ENCODE peak calls at places on chromosome 4, in six cellular contexts. One of them, this sample, is unnamed.

GRCh38 chr4:88697113-88697512 is 516 bp downstream of the NAP1L5 start:
- DNase-seq in breast epithelium: no peak
- DNase-seq in GM12891: no peak
- DNase-seq in NB4: peak
- DNase-seq in right lobe of liver: no peak
- DNase-seq in A549: no peak
- DNase-seq in this sample: no peak

GRCh38 chr4:144734522-144734921 is 88.6 kb downstream of the HHIP start:
- DNase-seq in breast epithelium: no peak
- DNase-seq in GM12891: no peak
- DNase-seq in NB4: no peak
- DNase-seq in right lobe of liver: no peak
- DNase-seq in A549: no peak
- DNase-seq in this sample: peak

GRCh38 chr4:158008551-158009218 is 164.1 kb downstream of the GASK1B start:
- DNase-seq in breast epithelium: no peak
- DNase-seq in GM12891: no peak
- DNase-seq in NB4: no peak
- DNase-seq in right lobe of liver: no peak
- DNase-seq in A549: no peak
- DNase-seq in this sample: no peak

GRCh38 chr4:4226606-4227438 is at the start of gene OTOP1:
- DNase-seq in breast epithelium: no peak
- DNase-seq in GM12891: no peak
- DNase-seq in NB4: no peak
- DNase-seq in right lobe of liver: no peak
- DNase-seq in A549: no peak
- DNase-seq in this sample: no peak

GRCh38 chr4:153126137-153126536 is 78.1 kb upstream of the TRIM2 start:
- DNase-seq in breast epithelium: no peak
- DNase-seq in GM12891: no peak
- DNase-seq in NB4: no peak
- DNase-seq in right lobe of liver: no peak
- DNase-seq in A549: no peak
- DNase-seq in this sample: no peak

GRCh38 chr4:74039065-74039763 is 725 bp upstream of the CXCL3 start:
- DNase-seq in breast epithelium: no peak
- DNase-seq in GM12891: no peak
- DNase-seq in NB4: peak
- DNase-seq in right lobe of liver: no peak
- DNase-seq in A549: no peak
- DNase-seq in this sample: no peak

GRCh38 chr4:68895561-68896198 is 55.9 kb downstream of the UGT2A3 start:
- DNase-seq in breast epithelium: no peak
- DNase-seq in GM12891: no peak
- DNase-seq in NB4: no peak
- DNase-seq in right lobe of liver: no peak
- DNase-seq in A549: peak
- DNase-seq in this sample: no peak

GRCh38 chr4:1305261-1305711 is 15.6 kb downstream of the MAEA start:
- DNase-seq in breast epithelium: no peak
- DNase-seq in GM12891: no peak
- DNase-seq in NB4: no peak
- DNase-seq in right lobe of liver: no peak
- DNase-seq in A549: no peak
- DNase-seq in this sample: no peak

GRCh38 chr4:57191523-57192034 is 81.4 kb upstream of the IGFBP7 start:
- DNase-seq in breast epithelium: no peak
- DNase-seq in GM12891: no peak
- DNase-seq in NB4: no peak
- DNase-seq in right lobe of liver: no peak
- DNase-seq in A549: no peak
- DNase-seq in this sample: no peak

GRCh38 chr4:47498899-47499298 is 13.8 kb downstream of the ATP10D start:
- DNase-seq in breast epithelium: no peak
- DNase-seq in GM12891: no peak
- DNase-seq in NB4: no peak
- DNase-seq in right lobe of liver: no peak
- DNase-seq in A549: no peak
- DNase-seq in this sample: no peak

GRCh38 chr4:24853142-24853541 is 57.8 kb downstream of the SOD3 start:
- DNase-seq in breast epithelium: no peak
- DNase-seq in GM12891: no peak
- DNase-seq in NB4: no peak
- DNase-seq in right lobe of liver: no peak
- DNase-seq in A549: peak
- DNase-seq in this sample: no peak

GRCh38 chr4:7805533-7806079 is 134.1 kb downstream of the AFAP1 start:
- DNase-seq in breast epithelium: peak
- DNase-seq in GM12891: no peak
- DNase-seq in NB4: no peak
- DNase-seq in right lobe of liver: peak
- DNase-seq in A549: peak
- DNase-seq in this sample: peak

GRCh38 chr4:138406881-138407280 is 164.7 kb upstream of the SLC7A11 start:
- DNase-seq in breast epithelium: no peak
- DNase-seq in GM12891: no peak
- DNase-seq in NB4: peak
- DNase-seq in right lobe of liver: no peak
- DNase-seq in A549: no peak
- DNase-seq in this sample: no peak

GRCh38 chr4:4488405-4489404 is 53.1 kb downstream of the STX18 start:
- DNase-seq in breast epithelium: peak
- DNase-seq in GM12891: peak
- DNase-seq in NB4: peak
- DNase-seq in right lobe of liver: peak
- DNase-seq in A549: peak
- DNase-seq in this sample: peak

GRCh38 chr4:86117781-86118302 is 242.0 kb downstream of the MAPK10 start:
- DNase-seq in breast epithelium: no peak
- DNase-seq in GM12891: no peak
- DNase-seq in NB4: no peak
- DNase-seq in right lobe of liver: no peak
- DNase-seq in A549: peak
- DNase-seq in this sample: no peak

DNA sequence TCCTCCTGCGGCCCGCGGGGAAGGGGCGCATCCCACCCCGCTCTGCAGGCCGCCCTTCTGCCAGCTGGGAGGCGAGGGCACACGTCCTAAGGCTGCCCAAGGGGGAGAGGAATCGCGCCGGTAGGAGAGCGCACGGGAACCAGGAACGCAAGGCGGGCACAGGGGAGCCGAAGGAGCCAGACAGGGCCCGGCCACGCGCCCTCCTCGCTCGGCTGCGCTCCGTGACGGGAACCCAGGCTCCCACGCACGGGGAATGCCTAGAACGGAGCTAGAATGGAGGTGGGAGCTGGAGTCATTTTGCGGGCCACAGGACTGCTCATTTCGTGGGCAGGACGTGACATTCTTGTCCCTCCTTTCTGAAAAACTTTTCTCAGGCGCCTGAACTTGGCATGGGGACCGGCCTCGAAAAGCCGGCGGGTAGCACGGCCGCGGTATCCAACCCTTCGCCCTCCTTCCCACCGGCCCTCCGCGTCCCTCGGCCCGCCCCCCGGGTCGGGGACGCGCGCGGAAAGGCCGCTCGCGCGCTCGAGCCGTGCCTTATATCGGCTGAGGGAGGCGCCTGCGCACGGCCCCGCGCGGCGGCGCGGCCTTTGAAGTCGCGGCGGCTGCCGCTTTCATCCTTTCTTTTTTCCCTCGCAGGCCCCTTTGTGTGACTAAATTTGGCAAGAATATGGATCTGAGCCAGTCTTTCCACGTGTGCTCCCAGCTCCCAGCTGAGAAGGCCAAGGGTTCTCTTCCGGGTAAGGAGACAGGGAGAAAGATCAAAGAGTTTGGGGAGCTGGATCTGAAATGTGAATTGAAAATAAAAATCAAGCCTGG is 4.3 kb upstream of the LEF1 start:
- DNase-seq in breast epithelium: no peak
- DNase-seq in GM12891: peak
- DNase-seq in NB4: no peak
- DNase-seq in right lobe of liver: no peak
- DNase-seq in A549: no peak
- DNase-seq in this sample: no peak
- TF ChIP-seq POLR2A in breast epithelium: no peak
- TF ChIP-seq POLR2A in GM12891: no peak
- TF ChIP-seq POLR2A in NB4: no peak
- TF ChIP-seq POLR2A in right lobe of liver: no peak
- TF ChIP-seq POLR2A in A549: no peak
- TF ChIP-seq POLR2A in this sample: no peak

GRCh38 chr4:94811653-94812052 is 53.9 kb downstream of the BMPR1B start:
- DNase-seq in breast epithelium: no peak
- DNase-seq in GM12891: no peak
- DNase-seq in NB4: no peak
- DNase-seq in right lobe of liver: no peak
- DNase-seq in A549: no peak
- DNase-seq in this sample: no peak
- TF ChIP-seq POLR2A in breast epithelium: no peak
- TF ChIP-seq POLR2A in GM12891: no peak
- TF ChIP-seq POLR2A in NB4: no peak
- TF ChIP-seq POLR2A in right lobe of liver: no peak
- TF ChIP-seq POLR2A in A549: no peak
- TF ChIP-seq POLR2A in this sample: no peak

DNA sequence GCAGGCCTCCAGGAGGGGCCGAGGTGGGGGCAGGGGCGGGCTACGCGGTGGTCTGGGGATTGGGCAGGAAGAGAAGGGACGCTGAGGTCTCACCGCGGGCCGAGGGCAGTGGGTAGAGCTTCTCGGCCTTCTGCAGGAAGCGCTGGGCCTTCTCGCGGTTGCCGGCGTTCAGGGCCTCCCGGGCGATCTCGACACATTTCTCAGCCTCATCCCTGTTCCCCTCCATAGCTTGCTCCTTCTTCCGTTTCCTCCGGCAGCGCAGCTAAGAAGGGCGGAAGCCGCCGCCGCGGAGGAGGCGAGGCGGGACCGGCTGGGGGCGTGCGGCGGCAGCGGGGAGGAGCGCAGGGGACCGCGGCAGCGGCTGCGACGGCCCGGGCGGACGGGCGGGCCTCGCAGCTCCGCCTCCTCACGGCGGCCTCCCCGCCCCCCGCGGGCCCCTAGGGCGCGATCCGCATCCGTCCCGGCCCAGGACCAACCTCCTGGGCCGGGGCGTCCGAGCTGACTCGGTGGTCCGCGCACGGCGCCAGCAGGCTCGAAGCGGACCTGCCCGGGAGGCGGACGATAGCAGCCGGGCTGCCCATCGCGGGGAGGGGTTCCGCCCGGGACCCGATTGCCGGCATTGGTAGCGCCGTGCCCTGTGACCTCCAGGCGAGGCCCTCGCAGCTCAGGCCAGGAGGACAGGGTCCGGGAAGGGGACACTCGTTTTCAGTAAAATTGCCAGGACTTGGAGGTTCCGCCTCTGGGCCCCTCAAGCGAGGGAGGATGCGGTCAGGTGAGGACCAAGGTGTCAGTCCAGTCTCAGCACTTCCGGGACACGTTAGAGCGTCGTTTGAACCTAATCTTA is at the start of gene DNAJB14:
- DNase-seq in breast epithelium: peak
- DNase-seq in GM12891: peak
- DNase-seq in NB4: peak
- DNase-seq in right lobe of liver: peak
- DNase-seq in A549: peak
- DNase-seq in this sample: no peak
- TF ChIP-seq POLR2A in breast epithelium: no peak
- TF ChIP-seq POLR2A in GM12891: peak
- TF ChIP-seq POLR2A in NB4: peak
- TF ChIP-seq POLR2A in right lobe of liver: peak
- TF ChIP-seq POLR2A in A549: peak
- TF ChIP-seq POLR2A in this sample: peak

GRCh38 chr4:53173576-53173975 is 192.3 kb downstream of the SCFD2 start:
- DNase-seq in breast epithelium: no peak
- DNase-seq in GM12891: no peak
- DNase-seq in NB4: no peak
- DNase-seq in right lobe of liver: no peak
- DNase-seq in A549: no peak
- DNase-seq in this sample: no peak
- TF ChIP-seq POLR2A in breast epithelium: no peak
- TF ChIP-seq POLR2A in GM12891: no peak
- TF ChIP-seq POLR2A in NB4: no peak
- TF ChIP-seq POLR2A in right lobe of liver: no peak
- TF ChIP-seq POLR2A in A549: no peak
- TF ChIP-seq POLR2A in this sample: no peak

GRCh38 chr4:16225996-16226815 is at the start of gene TAPT1:
- DNase-seq in breast epithelium: peak
- DNase-seq in GM12891: peak
- DNase-seq in NB4: peak
- DNase-seq in right lobe of liver: peak
- DNase-seq in A549: peak
- DNase-seq in this sample: peak
- TF ChIP-seq POLR2A in breast epithelium: no peak
- TF ChIP-seq POLR2A in GM12891: no peak
- TF ChIP-seq POLR2A in NB4: peak
- TF ChIP-seq POLR2A in right lobe of liver: no peak
- TF ChIP-seq POLR2A in A549: peak
- TF ChIP-seq POLR2A in this sample: peak

GRCh38 chr4:183635333-183635732 is 23.7 kb downstream of the RWDD4 start:
- DNase-seq in breast epithelium: no peak
- DNase-seq in GM12891: no peak
- DNase-seq in NB4: no peak
- DNase-seq in right lobe of liver: no peak
- DNase-seq in A549: no peak
- DNase-seq in this sample: no peak
- TF ChIP-seq POLR2A in breast epithelium: no peak
- TF ChIP-seq POLR2A in GM12891: no peak
- TF ChIP-seq POLR2A in NB4: no peak
- TF ChIP-seq POLR2A in right lobe of liver: no peak
- TF ChIP-seq POLR2A in A549: no peak
- TF ChIP-seq POLR2A in this sample: no peak

This sample was measured in H54.